ENCODE peak calls at places on chromosome 2, in six cellular contexts. K, C, N, Z, X and T are unnamed samples.

GRCh38 chr2:135997380-135997779 is 12.0 kb upstream of the DARS1 start:
- DNase-seq in X (no peak), C (no peak), Z (no peak), K (no peak), N (no peak), T (no peak)

GRCh38 chr2:879540-879939 is 71.1 kb upstream of the SNTG2 start:
- DNase-seq in Z (no peak), N (no peak), X (no peak), K (no peak), C (no peak), T (no peak)

GRCh38 chr2:197889041-197889440 is 84.6 kb downstream of the PLCL1 start:
- DNase-seq in N (peak; percentile 38), K (peak; percentile 42), C (no peak), Z (no peak), X (no peak), T (peak; percentile 30)

GRCh38 chr2:204967199-204967995 is 422.1 kb downstream of the PARD3B start:
- DNase-seq in X (no peak), K (no peak), N (no peak), Z (no peak), C (no peak), T (no peak)

GRCh38 chr2:36468463-36469266 is 113.1 kb downstream of the CRIM1 start:
- DNase-seq in Z (no peak), N (peak; percentile 83), X (no peak), C (no peak), K (peak; percentile 92), T (no peak)

GRCh38 chr2:27573452-27573851 is 9.4 kb upstream of the ZNF512 start:
- DNase-seq in C (no peak), K (peak; percentile 79), N (peak; percentile 98), X (peak; percentile 93), Z (no peak), T (no peak)

GRCh38 chr2:100537918-100538317 is 24.9 kb upstream of the PDCL3 start:
- DNase-seq in C (no peak), N (no peak), K (no peak), Z (no peak), X (no peak), T (no peak)

GRCh38 chr2:182821172-182821571 is 45.3 kb downstream of the FRZB start:
- DNase-seq in Z (no peak), N (no peak), K (no peak), X (no peak), C (no peak), T (no peak)

GRCh38 chr2:224904390-224904789 is 137.9 kb downstream of the DOCK10 start:
- DNase-seq in X (no peak), N (peak; percentile 54), C (no peak), K (no peak), Z (no peak), T (no peak)

GRCh38 chr2:113806217-113806913 is 49.9 kb upstream of the SLC35F5 start:
- DNase-seq in N (no peak), Z (no peak), C (no peak), K (no peak), X (no peak), T (peak; percentile 8)

GRCh38 chr2:240252872-240253511 is 112.5 kb upstream of the OTOS start:
- DNase-seq in C (no peak), Z (no peak), X (no peak), K (no peak), N (no peak), T (no peak)

GRCh38 chr2:152097291-152098032 is 1.4 kb downstream of the CACNB4 start:
- DNase-seq in Z (no peak), N (peak; percentile 32), X (no peak), K (no peak), C (peak; percentile 6), T (peak; percentile 45)

GRCh38 chr2:118835739-118836410 is 11.6 kb downstream of the EN1 start:
- DNase-seq in C (peak; percentile 38), N (no peak), X (no peak), Z (peak; percentile 48), K (no peak), T (no peak)

GRCh38 chr2:177187631-177188312 is 24.8 kb upstream of the HNRNPA3 start:
- DNase-seq in Z (no peak), X (no peak), K (peak; percentile 40), N (peak; percentile 87), C (no peak), T (no peak)

GRCh38 chr2:20167356-20167755 is 57.6 kb downstream of the SDC1 start:
- DNase-seq in X (no peak), C (no peak), Z (no peak), K (no peak), N (no peak), T (no peak)

GRCh38 chr2:175074478-175074877 is 69.3 kb upstream of the CHN1 start:
- DNase-seq in K (no peak), C (no peak), N (no peak), Z (no peak), X (no peak), T (no peak)

GRCh38 chr2:213021971-213022899 is 129.2 kb downstream of the IKZF2 start:
- DNase-seq in C (no peak), N (peak; percentile 45), X (no peak), K (peak; percentile 88), Z (no peak), T (no peak)

GRCh38 chr2:54081574-54081973 is 33.8 kb upstream of the ACYP2 start:
- DNase-seq in C (no peak), K (peak; percentile 67), N (no peak), Z (no peak), X (no peak), T (peak; percentile 58)

GRCh38 chr2:171723724-171724683 is 36.7 kb downstream of the DYNC1I2 start:
- DNase-seq in K (peak; percentile 36), C (no peak), X (no peak), Z (peak; percentile 41), N (peak; percentile 23), T (no peak)

GRCh38 chr2:8545676-8546318 is 136.1 kb upstream of the ID2 start:
- DNase-seq in C (no peak), Z (peak; percentile 24), X (no peak), K (no peak), N (no peak), T (no peak)

GRCh38 chr2:27683390-27684071 is 19.8 kb downstream of the SLC4A1AP start:
- DNase-seq in K (peak; percentile 71), N (peak; percentile 93), X (peak; percentile 75), C (peak; percentile 60), Z (peak; percentile 85), T (peak; percentile 68)

GRCh38 chr2:189327879-189328351 is 113.4 kb upstream of the WDR75 start:
- DNase-seq in N (no peak), Z (no peak), X (no peak), K (peak; percentile 72), C (no peak), T (no peak)

GRCh38 chr2:159088906-159089305 is 120.5 kb downstream of the TANC1 start:
- DNase-seq in C (no peak), K (no peak), X (no peak), Z (no peak), N (no peak), T (no peak)

GRCh38 chr2:240358821-240359342 is 76.6 kb upstream of the GPC1 start:
- DNase-seq in Z (no peak), C (no peak), N (no peak), K (no peak), X (no peak), T (no peak)

GRCh38 chr2:101440127-101440738 is 34.7 kb downstream of the RFX8 start:
- DNase-seq in C (no peak), N (peak; percentile 87), X (no peak), K (peak; percentile 71), Z (peak; percentile 63), T (no peak)

DNA sequence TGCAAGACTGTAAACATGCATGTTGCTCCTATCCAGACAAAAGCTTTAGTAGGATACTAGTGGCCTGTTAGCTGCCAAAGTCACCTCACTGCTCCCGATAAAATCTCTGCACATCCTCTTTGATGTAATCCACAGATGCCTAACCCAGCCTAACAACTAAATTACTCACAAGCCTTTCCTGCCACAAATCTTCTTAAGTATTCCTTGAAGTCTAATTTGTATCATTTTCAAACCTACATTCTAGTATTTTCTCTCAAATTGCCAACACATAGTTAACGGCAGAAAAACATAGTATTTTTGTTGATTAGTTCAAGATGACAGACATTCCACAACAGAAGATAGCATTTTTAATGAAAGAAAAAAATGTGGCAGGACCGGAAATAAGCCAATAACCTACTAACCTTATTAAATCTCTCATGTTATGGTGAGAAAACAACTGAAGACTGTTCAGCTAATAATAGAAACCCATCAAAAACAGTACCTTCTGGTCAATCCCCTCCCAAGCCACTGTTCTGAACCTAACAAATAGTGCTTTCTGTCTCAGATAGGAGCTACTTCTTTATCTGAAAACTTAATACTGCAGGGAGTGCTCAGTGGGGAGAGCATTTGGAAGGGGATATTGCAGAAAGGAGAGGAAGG is at the start of gene MPP4:
- DNase-seq in K (peak; percentile 63), C (no peak), X (no peak), Z (no peak), N (peak; percentile 25), T (no peak)
- H3K27ac ChIP-seq in K (peak within 1 kb of the TSS; percentile 95), C (peak within 1 kb of the TSS; percentile 23), X (peak within 1 kb of the TSS; percentile 58), Z (peak within 1 kb of the TSS; percentile 28), N (peak within 1 kb of the TSS; percentile 51), T (no peak within 1 kb of the TSS)

DNA sequence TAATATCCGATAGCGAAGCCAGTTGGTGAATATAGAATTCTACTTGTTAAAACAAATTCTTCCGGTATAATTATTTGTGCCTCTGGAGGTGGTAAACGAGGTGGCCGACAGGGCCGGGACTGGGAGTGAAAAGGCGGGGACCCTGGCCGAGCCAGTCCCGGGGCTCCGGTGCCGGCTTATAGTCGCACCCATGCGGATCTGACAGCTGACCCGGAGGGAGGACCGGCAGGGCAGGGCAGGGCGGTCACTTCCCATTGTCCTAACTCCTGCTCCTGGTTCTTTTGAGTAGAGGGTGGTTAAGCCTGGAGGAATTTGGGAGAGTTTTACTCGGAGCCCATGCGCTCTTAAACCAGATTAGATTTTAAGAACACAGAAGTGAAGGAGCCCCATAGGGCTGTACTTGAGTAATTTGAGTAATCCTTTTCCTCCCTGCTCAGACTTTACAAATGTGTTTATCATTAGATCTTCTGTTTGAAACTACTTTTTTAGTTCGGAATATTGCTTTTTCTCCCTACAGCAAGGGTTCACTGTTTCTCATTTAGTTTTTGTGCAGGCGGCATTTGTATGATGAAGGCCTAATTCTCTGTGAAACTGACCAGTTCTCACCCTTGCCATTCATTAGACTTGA is 1.8 kb downstream of the B3GNT2 start:
- DNase-seq in C (peak; percentile 41), Z (peak; percentile 38), K (no peak), N (no peak), X (no peak), T (peak; percentile 36)
- TF ChIP-seq CTCF in C (no peak), Z (no peak), K (no peak), N (no peak), X (no peak), T (no peak)

DNA sequence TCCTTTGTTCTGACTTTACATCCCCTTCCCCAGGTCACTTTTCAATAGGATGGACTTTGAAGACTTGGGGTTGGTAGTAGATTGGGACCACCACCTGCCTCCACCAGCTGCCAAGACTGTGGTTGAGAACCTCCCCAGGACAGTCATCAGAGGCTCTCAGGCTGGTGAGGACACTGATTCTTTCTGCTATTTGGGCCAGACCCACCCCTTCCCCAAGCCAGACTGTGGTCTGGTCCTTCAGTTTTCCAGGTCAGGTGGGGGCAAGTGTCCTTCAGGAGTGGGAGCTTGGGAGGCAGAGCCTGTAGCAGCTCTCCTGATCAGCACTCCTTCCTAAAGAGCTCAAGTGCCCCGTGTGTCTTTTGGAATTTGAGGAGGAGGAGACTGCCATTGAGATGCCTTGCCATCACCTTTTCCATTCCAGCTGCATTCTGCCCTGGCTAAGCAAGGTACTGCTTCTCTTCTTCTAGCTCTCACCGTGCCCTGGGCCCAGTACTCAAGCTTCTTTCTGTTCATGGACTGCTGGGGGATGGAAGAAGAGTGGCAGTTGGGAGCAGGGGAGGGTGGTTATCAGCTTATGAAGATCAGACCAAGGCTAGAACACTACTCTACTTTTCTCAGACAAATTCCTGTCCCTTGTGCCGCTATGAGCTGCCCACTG is 1.1 kb downstream of the RNF181 start:
- DNase-seq in X (no peak), C (no peak), Z (no peak), N (no peak), K (no peak), T (no peak)
- H3K27ac ChIP-seq in X (no peak overlapping the region), C (peak overlapping the region; percentile 91), Z (peak overlapping the region; percentile 94), N (peak overlapping the region; percentile 88), K (peak overlapping the region; percentile 94), T (peak overlapping the region; percentile 96)

GRCh38 chr2:11746807-11747459 is 501 bp downstream of the LPIN1 start:
- DNase-seq in K (peak; percentile 26), X (no peak), C (no peak), N (peak; percentile 33), Z (peak; percentile 41), T (peak; percentile 45)
- TF ChIP-seq CTCF in K (no peak), X (no peak), C (no peak), N (no peak), Z (no peak), T (no peak)